ENCODE peak calls at places on chromosomes 4 and X, in five cellular contexts. One of them, this sample, is unnamed.
A peak's percentile ranks its signal among the peaks of the same experiment; 100 is the strongest.

GRCh38 chrX:73903941-73904340 is 340.9 kb downstream of the CHIC1 start:
- DNase-seq in fibroblast of lung: peak; percentile 27
- DNase-seq in psoas muscle: no peak
- DNase-seq in heart left ventricle: no peak
- DNase-seq in GM23338: no peak
- DNase-seq in this sample: no peak

GRCh38 chr4:28654618-28655017 is 1794.0 kb downstream of the STIM2 start:
- DNase-seq in fibroblast of lung: no peak
- DNase-seq in GM23338: no peak
- DNase-seq in heart left ventricle: no peak
- DNase-seq in psoas muscle: no peak
- DNase-seq in this sample: no peak

GRCh38 chrX:108584617-108585211 is 145.1 kb downstream of the COL4A5 start:
- DNase-seq in GM23338: peak; percentile 55
- DNase-seq in fibroblast of lung: no peak
- DNase-seq in heart left ventricle: no peak
- DNase-seq in psoas muscle: no peak
- DNase-seq in this sample: no peak

GRCh38 chr4:37879365-37879764 is 11.5 kb upstream of the TBC1D1 start:
- DNase-seq in psoas muscle: no peak
- DNase-seq in heart left ventricle: no peak
- DNase-seq in fibroblast of lung: no peak
- DNase-seq in GM23338: no peak
- DNase-seq in this sample: no peak

GRCh38 chr4:74838746-74839370 is 44.5 kb upstream of the BTC start:
- DNase-seq in GM23338: no peak
- DNase-seq in heart left ventricle: no peak
- DNase-seq in fibroblast of lung: peak; percentile 45
- DNase-seq in psoas muscle: no peak
- DNase-seq in this sample: no peak

GRCh38 chrX:17860811-17861495 is at the start of gene RAI2:
- DNase-seq in heart left ventricle: peak; percentile 33
- DNase-seq in fibroblast of lung: no peak
- DNase-seq in psoas muscle: peak; percentile 54
- DNase-seq in GM23338: peak; percentile 48
- DNase-seq in this sample: peak; percentile 32

GRCh38 chrX:130682990-130683389 is 220.0 kb downstream of the ENOX2 start:
- DNase-seq in psoas muscle: no peak
- DNase-seq in GM23338: peak; percentile 1
- DNase-seq in fibroblast of lung: peak; percentile 11
- DNase-seq in heart left ventricle: no peak
- DNase-seq in this sample: no peak

GRCh38 chr4:70892086-70892769 is 9.9 kb upstream of the MOB1B start:
- DNase-seq in fibroblast of lung: peak; percentile 5
- DNase-seq in GM23338: no peak
- DNase-seq in heart left ventricle: peak; percentile 10
- DNase-seq in psoas muscle: no peak
- DNase-seq in this sample: peak; percentile 40

GRCh38 chr4:13766722-13767495 is 139.4 kb upstream of the BOD1L1 start:
- DNase-seq in fibroblast of lung: no peak
- DNase-seq in heart left ventricle: peak; percentile 28
- DNase-seq in psoas muscle: no peak
- DNase-seq in GM23338: no peak
- DNase-seq in this sample: no peak

GRCh38 chrX:133412246-133412645 is 3.0 kb downstream of the GPC4 start:
- DNase-seq in fibroblast of lung: peak; percentile 26
- DNase-seq in psoas muscle: no peak
- DNase-seq in heart left ventricle: no peak
- DNase-seq in GM23338: no peak
- DNase-seq in this sample: no peak

GRCh38 chr4:55650483-55650882 is 14.4 kb upstream of the NMU start:
- DNase-seq in fibroblast of lung: no peak
- DNase-seq in psoas muscle: no peak
- DNase-seq in GM23338: no peak
- DNase-seq in heart left ventricle: no peak
- DNase-seq in this sample: no peak
- H3K4me1 ChIP-seq in fibroblast of lung: no peaks in the 10 kb centered on the region
- H3K4me1 ChIP-seq in psoas muscle: no peaks in the 10 kb centered on the region
- H3K4me1 ChIP-seq in GM23338: peaks cover under 1% of the 10 kb centered on the region
- H3K4me1 ChIP-seq in heart left ventricle: no peaks in the 10 kb centered on the region
- H3K4me1 ChIP-seq in this sample: no peaks in the 10 kb centered on the region

GRCh38 chr4:69813628-69814027 is 46.3 kb downstream of the SULT1E1 start:
- DNase-seq in fibroblast of lung: no peak
- DNase-seq in heart left ventricle: no peak
- DNase-seq in GM23338: no peak
- DNase-seq in psoas muscle: no peak
- DNase-seq in this sample: no peak
- H3K4me1 ChIP-seq in fibroblast of lung: no peaks in the 10 kb centered on the region
- H3K4me1 ChIP-seq in heart left ventricle: no peaks in the 10 kb centered on the region
- H3K4me1 ChIP-seq in GM23338: peaks cover 5% of the 10 kb centered on the region
- H3K4me1 ChIP-seq in psoas muscle: no peaks in the 10 kb centered on the region
- H3K4me1 ChIP-seq in this sample: no peaks in the 10 kb centered on the region

DNA sequence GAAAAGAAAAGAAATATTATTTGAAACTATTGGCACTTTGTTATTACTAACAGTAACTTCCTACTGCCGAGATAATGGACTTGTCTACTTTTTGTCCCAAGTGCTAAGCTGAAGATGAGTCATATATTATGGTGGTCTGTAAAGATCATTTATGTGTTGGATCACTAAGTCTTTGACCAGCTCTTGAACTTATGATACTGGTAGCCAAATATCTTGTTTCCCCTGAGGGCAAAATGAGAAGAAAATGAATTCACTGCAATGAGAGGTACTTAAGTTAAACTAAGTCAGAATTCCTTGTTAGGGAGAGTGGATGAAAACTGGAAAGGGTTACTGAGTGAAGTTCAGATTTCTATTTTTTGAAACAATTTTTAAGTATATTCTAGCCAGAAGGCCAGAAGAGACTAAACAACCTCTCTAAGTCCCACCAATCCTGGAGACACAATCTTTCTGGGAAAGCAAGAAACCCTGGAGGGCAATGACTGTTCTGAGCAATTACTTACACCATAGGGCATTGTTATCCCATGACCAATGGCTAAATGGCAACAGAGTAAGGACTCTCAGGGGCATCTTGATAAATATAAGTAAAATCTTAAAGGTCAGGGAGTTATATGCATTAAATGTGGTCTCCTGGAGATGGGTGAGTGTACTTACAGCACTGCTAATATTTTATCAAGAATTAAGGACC is 287.7 kb downstream of the STIM2 start:
- DNase-seq in heart left ventricle: no peak
- DNase-seq in GM23338: no peak
- DNase-seq in fibroblast of lung: no peak
- DNase-seq in psoas muscle: no peak
- DNase-seq in this sample: no peak
- H3K4me1 ChIP-seq in heart left ventricle: no peaks in the 10 kb centered on the region
- H3K4me1 ChIP-seq in GM23338: peaks cover 1% of the 10 kb centered on the region
- H3K4me1 ChIP-seq in fibroblast of lung: no peaks in the 10 kb centered on the region
- H3K4me1 ChIP-seq in psoas muscle: no peaks in the 10 kb centered on the region
- H3K4me1 ChIP-seq in this sample: no peaks in the 10 kb centered on the region

GRCh38 chr4:135735543-135735942 is 1534.0 kb upstream of the PABPC4L start:
- DNase-seq in fibroblast of lung: no peak
- DNase-seq in heart left ventricle: no peak
- DNase-seq in psoas muscle: no peak
- DNase-seq in GM23338: no peak
- DNase-seq in this sample: no peak

GRCh38 chr4:135732448-135732847 is 1530.9 kb upstream of the PABPC4L start:
- DNase-seq in fibroblast of lung: no peak
- DNase-seq in psoas muscle: no peak
- DNase-seq in heart left ventricle: no peak
- DNase-seq in GM23338: no peak
- DNase-seq in this sample: no peak

GRCh38 chr4:135731681-135732080 is 1530.1 kb upstream of the PABPC4L start:
- DNase-seq in GM23338: no peak
- DNase-seq in heart left ventricle: no peak
- DNase-seq in psoas muscle: no peak
- DNase-seq in fibroblast of lung: no peak
- DNase-seq in this sample: no peak
- H3K4me1 ChIP-seq in GM23338: no peaks in the 10 kb centered on the region
- H3K4me1 ChIP-seq in heart left ventricle: no peaks in the 10 kb centered on the region
- H3K4me1 ChIP-seq in psoas muscle: no peaks in the 10 kb centered on the region
- H3K4me1 ChIP-seq in fibroblast of lung: no peaks in the 10 kb centered on the region
- H3K4me1 ChIP-seq in this sample: no peaks in the 10 kb centered on the region

DNA sequence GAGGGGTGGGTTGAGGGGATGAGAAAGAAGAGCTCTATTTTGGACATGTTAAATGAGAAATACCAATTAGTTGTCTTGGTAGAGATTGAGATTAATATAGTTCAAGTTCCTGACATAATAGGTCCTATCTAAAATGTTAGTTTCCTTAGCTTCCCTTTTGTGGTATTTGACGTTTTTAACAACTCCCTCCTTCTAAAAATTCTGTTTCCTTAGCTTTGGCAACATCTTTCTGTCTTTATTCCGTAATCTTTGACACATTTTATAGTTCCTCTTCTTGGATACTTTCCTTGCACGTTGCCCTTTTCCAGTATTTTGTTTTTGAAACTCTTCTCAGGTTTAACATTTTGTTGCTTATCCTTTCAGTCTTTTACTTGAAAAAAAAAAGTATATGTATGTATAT is 36.9 kb downstream of the LAMTOR3 start:
- DNase-seq in heart left ventricle: no peak
- DNase-seq in fibroblast of lung: no peak
- DNase-seq in psoas muscle: no peak
- DNase-seq in GM23338: no peak
- DNase-seq in this sample: no peak
- H3K4me1 ChIP-seq in heart left ventricle: no peaks in the 10 kb centered on the region
- H3K4me1 ChIP-seq in fibroblast of lung: no peaks in the 10 kb centered on the region
- H3K4me1 ChIP-seq in psoas muscle: no peaks in the 10 kb centered on the region
- H3K4me1 ChIP-seq in GM23338: peaks cover 8% of the 10 kb centered on the region
- H3K4me1 ChIP-seq in this sample: peaks cover 1% of the 10 kb centered on the region

This sample was measured in right cardiac atrium.